ENCODE peak calls at places on chromosomes 11 and 22, in seven cellular contexts. L is occipital lobe, C is neuronal stem cell, B is MM.1S, T is A549, Q is cardiac fibroblast, Z is psoas muscle. M is an unnamed sample.

GRCh38 chr11:76157891-76158290 is 48.4 kb downstream of the WNT11 start:
- DNase-seq in L (no peak), Q (no peak), B (no peak), Z (no peak), T (no peak), C (no peak), M (no peak)

GRCh38 chr11:110305169-110306018 is 9.0 kb upstream of the RDX start:
- DNase-seq in B (no peak), L (no peak), C (no peak), Z (no peak), Q (peak), T (no peak), M (peak)

GRCh38 chr11:131217313-131218297 is 152.8 kb upstream of the NTM start:
- DNase-seq in L (no peak), B (no peak), T (no peak), Q (peak), Z (no peak), C (no peak), M (no peak)

GRCh38 chr11:67652965-67653845 is 2.7 kb upstream of the ACY3 start:
- DNase-seq in T (no peak), Z (no peak), Q (no peak), B (no peak), L (no peak), C (no peak), M (no peak)

GRCh38 chr11:10688401-10688800 is 5.2 kb downstream of the IRAG1 start:
- DNase-seq in C (no peak), B (no peak), T (peak), Q (peak), L (no peak), Z (no peak), M (peak)

GRCh38 chr22:44685384-44686056 is 16.5 kb upstream of the PRR5 start:
- DNase-seq in T (peak), Z (no peak), L (no peak), Q (peak), B (peak), C (no peak), M (peak)

GRCh38 chr22:47370448-47371262 is 608.2 kb downstream of the TBC1D22A start:
- DNase-seq in T (no peak), Q (no peak), C (no peak), Z (no peak), B (peak), L (no peak), M (peak)

GRCh38 chr22:34880667-34881066 is 185.3 kb upstream of the ISX start:
- DNase-seq in B (no peak), T (no peak), Z (no peak), L (no peak), Q (no peak), C (no peak), M (no peak)

GRCh38 chr11:126345759-126346585 is 9.5 kb upstream of the ST3GAL4 start:
- DNase-seq in L (peak), T (no peak), C (no peak), Z (peak), Q (peak), B (no peak), M (peak)

GRCh38 chr11:126772267-126772666 is 228.3 kb downstream of the KIRREL3 start:
- DNase-seq in Z (no peak), B (no peak), L (no peak), T (no peak), Q (no peak), C (no peak), M (no peak)

GRCh38 chr22:46731246-46732040 is 6.6 kb downstream of the CERK start:
- DNase-seq in B (no peak), T (no peak), L (no peak), Z (peak), C (no peak), Q (no peak), M (peak)

GRCh38 chr11:102926517-102926916 is 29.0 kb downstream of the MMP13 start:
- DNase-seq in T (no peak), C (no peak), L (no peak), Q (no peak), Z (no peak), B (no peak), M (no peak)

M was measured in iris pigment epithelial cell.